ENCODE peak calls at places on chromosomes 6 and 20, in four cellular contexts. C is stomach, U is HCT116, K is right cardiac atrium. L is an unnamed sample. For H3K4me1, the result is how much of the 10 kb centered on the place peaks cover.

GRCh38 chr20:25498280-25498606 is 87.1 kb downstream of the NINL start:
- DNase-seq in C (no peak), U (no peak), K (no peak), L (no peak)

GRCh38 chr6:157666721-157667120 is 156.3 kb upstream of the SNX9 start:
- DNase-seq in C (no peak), U (no peak), K (no peak), L (no peak)

GRCh38 chr20:45965169-45966002 is 6.6 kb downstream of the ZNF335 start:
- DNase-seq in C (no peak), U (no peak), K (peak), L (no peak)

GRCh38 chr6:128397996-128398395 is 122.4 kb downstream of the PTPRK start:
- DNase-seq in C (no peak), U (no peak), K (no peak), L (no peak)

GRCh38 chr6:166221636-166222035 is 54.0 kb upstream of the TBXT start:
- DNase-seq in C (no peak), U (no peak), K (no peak), L (no peak)

GRCh38 chr6:25555188-25555587 is 96.8 kb upstream of the SCGN start:
- DNase-seq in C (no peak), U (no peak), K (no peak), L (no peak)

GRCh38 chr6:11833626-11834592 is 55.3 kb upstream of the ADTRP start:
- DNase-seq in C (peak), U (no peak), K (no peak), L (no peak)

GRCh38 chr6:71383891-71384489 is 95.4 kb downstream of the OGFRL1 start:
- DNase-seq in C (no peak), U (peak), K (no peak), L (no peak)

GRCh38 chr20:33561981-33562601 is 72.2 kb downstream of the CBFA2T2 start:
- DNase-seq in C (peak), U (peak), K (peak), L (peak)

GRCh38 chr6:28903686-28904085 is 20.1 kb downstream of the TRIM27 start:
- DNase-seq in C (no peak), U (no peak), K (no peak), L (no peak)

GRCh38 chr20:50596694-50597021 is 86.5 kb downstream of the PTPN1 start:
- DNase-seq in C (no peak), U (no peak), K (no peak), L (no peak)

GRCh38 chr20:15675813-15676484 is 897.3 kb downstream of the KIF16B start:
- DNase-seq in C (no peak), U (no peak), K (no peak), L (no peak)

GRCh38 chr20:48102821-48103635 is 317.7 kb upstream of the SULF2 start:
- DNase-seq in C (no peak), U (no peak), K (no peak), L (no peak)

GRCh38 chr20:35005463-35005961 is 49.8 kb downstream of the MYH7B start:
- DNase-seq in C (no peak), U (no peak), K (peak), L (no peak)

GRCh38 chr6:170295519-170296422 is 4.9 kb upstream of the DLL1 start:
- DNase-seq in C (peak), U (no peak), K (peak), L (no peak)

GRCh38 chr20:47696856-47697255 is 88.4 kb downstream of the SULF2 start:
- DNase-seq in C (no peak), U (no peak), K (no peak), L (no peak)

GRCh38 chr6:82957171-82957894 is 108.3 kb downstream of the UBE3D start:
- DNase-seq in C (no peak), U (no peak), K (no peak), L (no peak)

GRCh38 chr20:44336086-44336485 is 757 bp upstream of the R3HDML start:
- DNase-seq in C (no peak), U (no peak), K (no peak), L (no peak)

GRCh38 chr6:14863896-14864850 is 381.7 kb upstream of the JARID2 start:
- DNase-seq in C (no peak), U (no peak), K (no peak), L (no peak)

GRCh38 chr20:62706857-62707256 is 1.8 kb upstream of the NTSR1 start:
- DNase-seq in C (no peak), U (no peak), K (no peak), L (no peak)

GRCh38 chr20:63943007-63943807 is 13.0 kb downstream of the UCKL1 start:
- DNase-seq in C (no peak), U (no peak), K (peak), L (no peak)

GRCh38 chr6:132466952-132467351 is 46.0 kb downstream of the STX7 start:
- DNase-seq in C (no peak), U (no peak), K (no peak), L (no peak)

GRCh38 chr20:63648190-63648589 is 5.0 kb downstream of the STMN3 start:
- DNase-seq in C (no peak), U (no peak), K (no peak), L (no peak)

GRCh38 chr6:16168121-16168520 is 39.2 kb downstream of the MYLIP start:
- DNase-seq in C (no peak), U (no peak), K (no peak), L (no peak)

GRCh38 chr6:157258878-157259277 is 64.4 kb downstream of the TMEM242 start:
- DNase-seq in C (no peak), U (no peak), K (no peak), L (no peak)

GRCh38 chr20:33602826-33603590 is 59.1 kb upstream of the C20orf144 start:
- DNase-seq in C (no peak), U (no peak), K (no peak), L (no peak)

GRCh38 chr20:5433352-5433751 is 116.6 kb upstream of the PROKR2 start:
- DNase-seq in C (no peak), U (no peak), K (no peak), L (no peak)

GRCh38 chr6:111047244-111047643 is 40.1 kb upstream of the SLC16A10 start:
- DNase-seq in C (no peak), U (no peak), K (no peak), L (no peak)

GRCh38 chr20:51434556-51435256 is 107.8 kb downstream of the NFATC2 start:
- DNase-seq in C (no peak), U (peak), K (no peak), L (no peak)

GRCh38 chr6:17397764-17398194 is 4.4 kb downstream of the CAP2 start:
- DNase-seq in C (no peak), U (no peak), K (no peak), L (no peak)

GRCh38 chr6:20474756-20475542 is 59.3 kb upstream of the CDKAL1 start:
- DNase-seq in C (no peak), U (no peak), K (no peak), L (no peak)

GRCh38 chr20:35515949-35516645 is 13.4 kb downstream of the C20orf173 start:
- DNase-seq in C (peak), U (peak), K (no peak), L (peak)

GRCh38 chr6:44439270-44440045 is 52.0 kb downstream of the CDC5L start:
- DNase-seq in C (no peak), U (no peak), K (no peak), L (no peak)

GRCh38 chr20:41245086-41245707 is 72.3 kb downstream of the ZHX3 start:
- DNase-seq in C (no peak), U (no peak), K (no peak), L (no peak)

GRCh38 chr6:27669278-27669797 is 196.4 kb upstream of the ZNF184 start:
- DNase-seq in C (no peak), U (no peak), K (no peak), L (peak)

GRCh38 chr6:169070506-169071176 is 183.0 kb downstream of the THBS2 start:
- DNase-seq in C (peak), U (peak), K (peak), L (peak)

GRCh38 chr20:45036044-45036755 is 64.7 kb downstream of the KCNS1 start:
- DNase-seq in C (no peak), U (peak), K (no peak), L (no peak)

GRCh38 chr6:1325471-1326309 is 13.8 kb downstream of the FOXQ1 start:
- DNase-seq in C (peak), U (peak), K (no peak), L (peak)

GRCh38 chr6:150692604-150693003 is 92.9 kb downstream of the PLEKHG1 start:
- DNase-seq in C (no peak), U (no peak), K (no peak), L (no peak)

GRCh38 chr6:150691463-150691862 is 91.8 kb downstream of the PLEKHG1 start:
- DNase-seq in C (no peak), U (no peak), K (no peak), L (no peak)

GRCh38 chr6:150695652-150696051 is 96.0 kb downstream of the PLEKHG1 start:
- DNase-seq in C (no peak), U (no peak), K (no peak), L (no peak)

GRCh38 chr6:150694889-150695288 is 95.2 kb downstream of the PLEKHG1 start:
- DNase-seq in C (no peak), U (no peak), K (no peak), L (no peak)

DNA sequence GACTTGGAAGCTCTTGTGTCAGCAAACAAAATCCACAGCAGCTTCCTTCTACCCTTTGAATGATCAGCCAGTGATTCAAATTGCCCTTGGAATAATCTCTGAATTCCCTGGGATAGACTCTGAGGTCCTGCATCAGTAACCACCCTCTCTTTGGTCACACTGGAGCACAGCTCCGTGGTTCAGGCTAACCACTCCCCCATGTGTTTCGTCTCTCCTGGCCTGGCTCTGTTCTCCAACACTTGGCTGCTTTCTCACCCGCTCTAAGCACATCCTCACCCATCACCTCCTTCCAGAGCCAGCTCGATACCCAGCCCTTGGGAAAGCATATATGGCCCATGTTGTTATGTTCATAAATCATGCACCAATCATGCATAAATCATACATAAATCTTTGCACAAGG is 93.7 kb downstream of the PLEKHG1 start:
- DNase-seq in C (no peak), U (no peak), K (no peak), L (no peak)
- H3K4me1 ChIP-seq in C (under half), U (under half), K (under half), L (under half)

GRCh38 chr6:21769405-21769851 is 175.9 kb downstream of the SOX4 start:
- DNase-seq in C (no peak), U (no peak), K (no peak), L (no peak)

GRCh38 chr6:21769973-21770372 is 176.4 kb downstream of the SOX4 start:
- DNase-seq in C (no peak), U (no peak), K (no peak), L (no peak)

GRCh38 chr6:21771626-21772320 is 178.2 kb downstream of the SOX4 start:
- DNase-seq in C (no peak), U (no peak), K (no peak), L (no peak)

GRCh38 chr6:21773199-21773974 is 179.8 kb downstream of the SOX4 start:
- DNase-seq in C (no peak), U (no peak), K (no peak), L (no peak)

GRCh38 chr6:21772467-21772866 is 178.9 kb downstream of the SOX4 start:
- DNase-seq in C (no peak), U (no peak), K (no peak), L (no peak)
- H3K4me1 ChIP-seq in C (under half), U (under half), K (under half), L (under half)

DNA sequence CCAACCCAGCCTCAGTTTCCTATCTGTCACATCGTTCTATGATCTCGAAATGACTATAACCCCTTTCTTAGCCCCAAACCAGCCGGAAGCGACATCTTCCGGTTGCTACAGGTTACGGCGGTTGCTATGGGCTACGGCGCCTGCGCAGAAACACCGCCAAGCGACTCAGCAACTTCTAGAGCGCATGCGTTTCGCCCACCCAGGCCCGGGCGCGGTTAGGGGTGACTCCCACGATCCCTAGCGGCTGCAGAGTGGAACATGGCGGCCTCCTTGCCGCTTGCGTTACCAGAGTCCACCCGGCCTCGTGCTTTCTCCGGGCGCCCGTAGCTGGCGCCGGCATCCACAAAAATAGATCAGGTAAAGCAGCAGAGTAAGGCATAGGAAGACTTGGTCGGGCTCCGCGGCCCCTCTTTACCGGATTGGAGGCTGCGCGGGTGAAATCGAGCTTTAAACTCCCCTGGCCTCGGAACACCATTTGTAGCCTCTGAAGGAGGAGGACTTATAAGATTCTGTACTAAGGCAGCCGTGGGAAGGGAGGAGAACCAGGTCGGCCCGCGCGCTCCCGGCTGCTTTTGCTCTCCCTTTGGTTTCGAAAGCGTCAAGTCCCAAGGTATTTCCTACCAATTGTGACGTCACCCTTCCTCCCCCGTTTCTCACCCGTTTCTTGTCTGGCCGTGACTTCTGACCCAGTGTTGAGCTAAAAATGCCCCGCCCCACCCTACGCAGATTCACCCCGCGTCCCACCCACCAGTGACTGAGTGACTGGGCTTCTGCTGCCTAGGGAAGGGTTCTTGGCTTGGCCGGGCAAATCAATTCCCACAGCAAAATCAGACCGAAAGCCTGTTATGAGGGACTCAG is 3.5 kb downstream of the SDCBP2 start:
- DNase-seq in C (peak), U (peak), K (peak), L (peak)
- H3K4me1 ChIP-seq in C (half or more), U (half or more), K (under half), L (under half)

DNA sequence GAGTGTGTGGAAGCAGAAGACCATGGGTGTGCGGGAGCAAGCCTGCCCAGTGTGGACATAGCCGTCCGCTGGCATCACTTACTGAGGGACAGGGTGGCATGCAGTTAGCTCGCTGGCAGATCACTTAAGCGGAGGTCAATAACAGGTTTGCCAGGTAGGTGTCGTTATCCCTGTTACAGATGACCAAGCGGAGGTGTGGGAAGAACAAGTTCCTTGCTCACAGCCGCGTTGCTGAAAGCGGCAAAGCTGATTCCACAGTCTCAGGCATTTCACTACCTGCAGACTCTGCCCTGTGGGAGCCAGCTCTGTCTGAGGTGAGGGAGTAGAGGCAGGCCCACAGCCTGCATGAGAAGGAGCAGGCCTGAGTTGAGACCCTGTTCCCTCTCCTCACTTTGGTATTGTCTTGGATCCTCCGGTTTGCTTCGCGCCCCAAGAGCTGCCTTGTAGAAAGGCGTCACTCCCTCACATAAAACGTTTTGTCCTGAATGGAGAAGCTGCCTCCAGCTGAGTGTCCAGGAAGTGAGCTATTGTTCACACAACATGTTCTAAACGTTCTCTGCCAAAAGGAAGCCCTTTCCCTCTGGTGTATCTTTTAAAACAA is 96.9 kb downstream of the TCP11 start:
- DNase-seq in C (no peak), U (no peak), K (no peak), L (no peak)
- H3K4me1 ChIP-seq in C (half or more), U (under half), K (under half), L (under half)

GRCh38 chr6:134058622-134059366 is 6.4 kb upstream of the SLC2A12 start:
- DNase-seq in C (no peak), U (no peak), K (no peak), L (no peak)
- H3K4me1 ChIP-seq in C (under half), U (under half), K (under half), L (half or more)

GRCh38 chr6:159981171-159981571 is 12.3 kb downstream of the IGF2R start:
- DNase-seq in C (no peak), U (no peak), K (no peak), L (no peak)
- H3K4me1 ChIP-seq in C (half or more), U (under half), K (under half), L (half or more)

GRCh38 chr20:10639762-10640556 is 33.8 kb downstream of the JAG1 start:
- DNase-seq in C (no peak), U (no peak), K (peak), L (no peak)

GRCh38 chr20:10637062-10637559 is 36.7 kb downstream of the JAG1 start:
- DNase-seq in C (no peak), U (no peak), K (peak), L (no peak)

GRCh38 chr20:10640897-10641296 is 32.9 kb downstream of the JAG1 start:
- DNase-seq in C (no peak), U (no peak), K (no peak), L (no peak)

GRCh38 chr20:10637563-10637962 is 36.2 kb downstream of the JAG1 start:
- DNase-seq in C (no peak), U (no peak), K (no peak), L (no peak)

DNA sequence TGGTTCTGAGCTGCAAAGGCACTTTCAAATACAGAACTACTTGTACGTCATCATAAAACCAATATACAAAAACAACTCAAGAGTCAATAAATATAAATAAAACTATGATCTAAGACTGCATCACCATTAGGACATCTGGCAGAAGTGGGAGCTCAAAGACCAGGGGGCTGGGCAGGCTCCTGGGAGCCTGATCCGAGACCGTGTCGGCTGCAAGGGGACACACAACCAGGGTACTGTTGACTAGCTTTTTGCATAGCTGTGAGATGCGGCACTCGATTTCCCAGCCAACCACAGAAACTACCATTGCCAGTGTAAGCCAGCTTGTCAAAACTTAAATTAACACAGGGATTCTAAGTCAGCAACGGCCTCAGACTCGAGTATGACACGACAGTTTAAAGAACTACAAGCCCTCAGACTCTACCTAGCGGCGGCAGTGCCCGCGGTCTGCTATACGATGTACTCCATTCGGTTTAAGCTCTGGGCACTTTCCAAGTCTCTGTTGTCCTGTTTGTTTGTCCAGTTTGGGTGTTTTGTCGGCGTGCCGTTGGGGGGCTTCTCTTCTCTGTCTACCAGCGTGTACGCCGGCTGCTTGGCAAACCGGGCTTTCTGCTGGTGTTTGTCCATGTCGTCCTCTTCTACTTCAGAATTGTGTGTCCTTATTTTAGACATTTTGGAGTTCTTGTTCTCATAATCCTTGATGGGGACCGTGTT is 34.6 kb downstream of the JAG1 start:
- DNase-seq in C (no peak), U (no peak), K (no peak), L (no peak)
- H3K4me1 ChIP-seq in C (under half), U (under half), K (under half), L (under half)

GRCh38 chr6:63640062-63640461 is 4.5 kb downstream of the PHF3 start:
- DNase-seq in C (no peak), U (no peak), K (no peak), L (no peak)

GRCh38 chr6:63636516-63636968 is 940 bp downstream of the PHF3 start:
- DNase-seq in C (peak), U (peak), K (peak), L (no peak)

GRCh38 chr6:63635165-63635562 is 438 bp upstream of the PHF3 start:
- DNase-seq in C (no peak), U (no peak), K (no peak), L (no peak)

GRCh38 chr6:63635563-63636515 is at the start of gene PHF3:
- DNase-seq in C (peak), U (peak), K (peak), L (no peak)

GRCh38 chr6:63637865-63638445 is 2.4 kb downstream of the PHF3 start:
- DNase-seq in C (no peak), U (no peak), K (no peak), L (no peak)
- H3K4me1 ChIP-seq in C (under half), U (under half), K (under half), L (under half)